ENCODE peak calls at places on chromosome 9, in four cellular contexts. P is suprapubic skin, J is body of pancreas, Z is K562. V is an unnamed sample.

GRCh38 chr9:98356953-98357352 is 101.5 kb upstream of the TBC1D2 start:
- DNase-seq in J (no peak), Z (no peak), P (no peak), V (no peak)

GRCh38 chr9:2781336-2781735 is 62.6 kb downstream of the PUM3 start:
- DNase-seq in P (no peak), J (no peak), Z (no peak), V (no peak)

GRCh38 chr9:124676159-124676551 is 95.0 kb downstream of the NR6A1 start:
- DNase-seq in Z (no peak), P (no peak), J (peak), V (no peak)

GRCh38 chr9:407255-407654 is 192.6 kb downstream of the DOCK8 start:
- DNase-seq in P (no peak), J (no peak), Z (no peak), V (no peak)

GRCh38 chr9:131266301-131267229 is 9.7 kb downstream of the FAM78A start:
- DNase-seq in Z (peak), P (no peak), J (no peak), V (no peak)

GRCh38 chr9:22111176-22111870 is 102.2 kb upstream of the CDKN2B start:
- DNase-seq in J (no peak), Z (no peak), P (no peak), V (no peak)

GRCh38 chr9:124347968-124348358 is 67.3 kb downstream of the PSMB7 start:
- DNase-seq in P (peak), Z (no peak), J (no peak), V (no peak)

GRCh38 chr9:73434826-73435225 is 283.2 kb downstream of the ANXA1 start:
- DNase-seq in J (no peak), Z (no peak), P (no peak), V (no peak)

GRCh38 chr9:129242191-129242953 is 64.3 kb upstream of the IER5L start:
- DNase-seq in P (no peak), J (no peak), Z (no peak), V (no peak)

GRCh38 chr9:20462410-20462809 is 159.9 kb downstream of the MLLT3 start:
- DNase-seq in J (no peak), Z (no peak), P (no peak), V (no peak)

GRCh38 chr9:118595719-118596305 is 773.4 kb downstream of the BRINP1 start:
- DNase-seq in Z (no peak), J (no peak), P (no peak), V (no peak)

GRCh38 chr9:77384406-77384805 is 207.1 kb downstream of the VPS13A start:
- DNase-seq in Z (no peak), P (no peak), J (no peak), V (no peak)

GRCh38 chr9:93111371-93112115 is 15.5 kb downstream of the CARD19 start:
- DNase-seq in J (peak), P (peak), Z (no peak), V (no peak)

GRCh38 chr9:82810902-82811301 is 252.0 kb downstream of the RASEF start:
- DNase-seq in J (no peak), Z (no peak), P (no peak), V (no peak)

GRCh38 chr9:93119953-93120845 is 13.9 kb downstream of the NINJ1 start:
- DNase-seq in Z (peak), J (peak), P (peak), V (no peak)

GRCh38 chr9:117744856-117745389 is 40.7 kb downstream of the TLR4 start:
- DNase-seq in P (no peak), Z (no peak), J (peak), V (no peak)

GRCh38 chr9:98215821-98216220 is 23.4 kb upstream of the CORO2A start:
- DNase-seq in Z (no peak), J (no peak), P (no peak), V (no peak)

GRCh38 chr9:136197372-136197875 is 7.5 kb downstream of the LHX3 start:
- DNase-seq in J (no peak), P (no peak), Z (no peak), V (no peak)
- TF ChIP-seq CTCF in J (no peak), P (no peak), Z (no peak), V (no peak)

DNA sequence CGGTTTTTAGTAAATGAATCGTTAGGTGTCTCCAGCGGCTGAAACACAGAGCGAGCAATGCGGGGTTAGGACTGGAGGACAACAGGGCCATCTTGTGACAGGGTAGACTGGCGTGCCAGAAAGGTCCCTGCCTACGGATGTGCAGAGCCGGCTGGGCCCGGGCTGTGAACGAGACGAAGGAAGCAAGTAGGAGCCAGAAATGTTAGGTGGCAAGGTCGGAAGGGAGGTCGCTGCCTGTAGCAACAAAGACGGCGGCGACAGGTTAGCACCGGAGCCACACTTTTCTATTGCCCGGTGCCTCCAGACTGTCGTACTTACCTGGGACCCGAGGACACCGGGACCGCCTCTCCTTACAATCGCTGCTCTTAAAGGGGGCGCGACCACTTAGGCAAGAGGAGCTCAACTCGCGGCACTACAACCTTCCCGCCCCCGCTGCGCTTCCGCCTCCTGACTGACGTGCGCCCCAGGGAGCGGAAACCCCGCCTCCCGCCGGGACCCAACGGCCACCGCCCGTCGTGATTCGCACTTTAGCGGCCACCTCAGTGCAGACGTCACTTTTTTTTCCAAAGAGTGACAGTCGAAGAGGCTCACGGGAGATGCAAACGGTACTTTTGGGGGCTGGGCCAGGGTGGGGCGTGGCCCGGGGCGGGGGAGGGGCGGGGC is at the start of gene INIP:
- DNase-seq in P (peak), J (peak), Z (peak), V (peak)
- TF ChIP-seq CTCF in P (no peak), J (no peak), Z (peak), V (peak)

GRCh38 chr9:126599047-126599650 is 14.6 kb upstream of the LMX1B start:
- DNase-seq in J (no peak), Z (no peak), P (no peak), V (no peak)
- TF ChIP-seq CTCF in J (no peak), Z (peak), P (no peak), V (peak)

DNA sequence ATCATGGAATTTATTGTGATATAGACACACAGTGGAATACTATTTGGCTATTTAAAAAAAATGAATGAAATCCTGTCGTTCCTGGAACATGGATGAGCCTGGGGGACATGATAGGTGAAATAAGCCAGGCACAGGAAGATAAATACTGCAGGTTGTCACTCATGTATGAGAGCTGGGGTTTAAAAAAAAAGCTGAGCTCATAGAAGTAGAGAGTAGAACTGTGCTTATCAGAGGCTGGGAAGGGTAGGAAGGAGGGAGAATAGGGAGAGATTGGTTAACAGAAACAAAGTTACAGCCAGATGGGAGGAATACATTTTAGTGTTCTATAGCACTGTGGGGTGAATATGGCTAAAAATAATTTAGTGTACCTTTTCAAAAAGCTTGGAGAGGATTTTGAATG is 200.6 kb upstream of the NR4A3 start:
- DNase-seq in J (no peak), Z (no peak), P (no peak), V (no peak)
- TF ChIP-seq CTCF in J (no peak), Z (no peak), P (no peak), V (no peak)

GRCh38 chr9:68585034-68585761 is 44.5 kb upstream of the TMEM252 start:
- DNase-seq in Z (peak), P (no peak), J (no peak), V (no peak)
- TF ChIP-seq CTCF in Z (no peak), P (no peak), J (no peak), V (no peak)

GRCh38 chr9:133593587-133593986 is 15.6 kb downstream of the FAM163B start:
- DNase-seq in J (no peak), P (no peak), Z (no peak), V (no peak)

GRCh38 chr9:133594310-133594709 is 14.9 kb downstream of the FAM163B start:
- DNase-seq in Z (no peak), P (no peak), J (no peak), V (no peak)

GRCh38 chr9:133591116-133591910 is 17.9 kb downstream of the FAM163B start:
- DNase-seq in Z (no peak), P (no peak), J (no peak), V (no peak)

GRCh38 chr9:133591985-133592384 is 17.2 kb downstream of the FAM163B start:
- DNase-seq in Z (no peak), J (no peak), P (no peak), V (no peak)

DNA sequence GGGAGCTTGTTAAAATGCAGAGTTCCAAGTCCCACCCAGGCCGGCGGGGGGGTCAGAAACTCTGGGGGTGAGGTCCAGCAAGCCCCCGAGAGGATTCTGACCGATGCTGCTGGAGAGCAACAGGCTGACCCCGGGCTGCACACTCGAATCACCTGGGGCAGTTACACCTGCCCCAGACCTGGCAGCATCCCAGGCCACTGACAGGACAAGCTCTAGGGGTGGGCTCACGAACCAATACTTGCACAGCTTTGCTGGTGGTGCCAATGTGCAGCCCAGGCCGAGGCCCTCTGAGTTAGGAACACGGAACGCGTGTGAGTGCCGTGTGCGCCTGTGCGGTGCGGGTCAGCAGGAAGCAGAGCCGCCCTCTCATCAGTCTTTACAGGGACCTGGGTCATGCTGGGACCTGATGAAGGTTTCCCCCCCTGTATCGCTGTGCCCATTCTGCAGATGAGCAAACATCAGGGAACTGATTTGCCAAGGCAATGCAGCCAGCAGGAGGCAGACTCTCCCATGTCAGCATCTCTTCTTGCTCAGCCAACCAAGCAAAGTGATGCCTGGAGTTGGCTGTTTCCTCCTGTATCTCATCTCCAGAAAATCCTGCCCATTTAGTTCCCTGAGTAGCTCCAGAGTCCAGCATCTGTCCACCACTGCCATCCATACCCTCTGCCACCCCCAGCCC is 16.3 kb downstream of the FAM163B start:
- DNase-seq in Z (no peak), P (no peak), J (no peak), V (no peak)
- TF ChIP-seq CTCF in Z (peak), P (no peak), J (no peak), V (no peak)

DNA sequence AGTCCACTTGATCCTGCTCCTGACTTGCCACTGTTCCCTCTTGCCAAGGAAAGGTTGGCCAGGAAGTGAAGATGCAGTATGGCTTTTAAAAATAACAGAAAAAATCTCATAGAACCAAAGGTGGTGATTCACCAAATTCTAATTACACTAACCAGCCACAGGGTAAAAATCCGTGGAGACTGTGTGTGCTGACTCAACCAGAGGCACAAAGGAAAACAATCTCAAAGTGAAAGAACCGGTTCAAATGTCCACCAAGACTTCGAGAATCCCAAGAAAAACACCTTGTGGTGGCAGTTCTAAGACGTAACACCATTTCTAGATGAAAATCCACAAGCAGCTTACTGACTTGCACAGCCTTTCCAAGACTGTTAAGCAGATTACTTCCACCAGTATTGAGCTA is 279.1 kb downstream of the TLE1 start:
- DNase-seq in P (no peak), J (no peak), Z (no peak), V (no peak)
- TF ChIP-seq CTCF in P (no peak), J (no peak), Z (no peak), V (no peak)

GRCh38 chr9:134744542-134745295 is 103.1 kb downstream of the COL5A1 start:
- DNase-seq in P (no peak), J (no peak), Z (no peak), V (no peak)

GRCh38 chr9:134740071-134740470 is 98.5 kb downstream of the COL5A1 start:
- DNase-seq in P (no peak), Z (no peak), J (no peak), V (no peak)

GRCh38 chr9:134739660-134739968 is 98.0 kb downstream of the COL5A1 start:
- DNase-seq in J (no peak), P (no peak), Z (no peak), V (no peak)

GRCh38 chr9:134741846-134742245 is 100.2 kb downstream of the COL5A1 start:
- DNase-seq in Z (no peak), J (no peak), P (no peak), V (no peak)

DNA sequence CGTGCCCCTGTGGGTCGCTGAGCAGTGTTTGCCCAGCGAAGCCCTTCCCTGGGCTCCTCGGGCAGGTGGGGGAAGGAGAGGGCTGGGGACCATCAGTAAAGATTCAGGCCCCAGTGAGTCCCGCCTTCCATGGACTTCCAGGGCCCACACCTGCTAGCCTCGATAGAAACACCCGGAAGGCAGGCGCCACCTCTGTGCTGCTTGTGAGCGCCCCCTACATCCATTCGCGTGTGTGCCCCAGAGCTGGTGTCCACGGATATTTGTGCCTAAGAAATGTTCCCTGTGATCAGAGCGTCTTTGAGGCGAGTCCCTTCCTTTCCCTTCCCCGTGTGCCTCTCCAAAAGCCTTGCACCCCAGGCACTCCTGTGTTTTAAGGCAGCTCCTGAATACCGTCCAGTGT is 101.2 kb downstream of the COL5A1 start:
- DNase-seq in P (no peak), J (no peak), Z (no peak), V (no peak)
- TF ChIP-seq CTCF in P (no peak), J (no peak), Z (peak), V (no peak)

V was measured in osteocyte.